ENCODE peak calls at places on chromosomes 6 and 20, in five cellular contexts. One of them, this sample, is unnamed.

GRCh38 chr6:40504274-40504673 is 82.9 kb downstream of the LRFN2 start:
- DNase-seq in MM.1S: no peak
- DNase-seq in tibial artery: no peak
- DNase-seq in pancreas: no peak
- DNase-seq in H9: no peak
- DNase-seq in this sample: no peak

GRCh38 chr6:141561154-141561553 is 571.6 kb upstream of the GJE1 start:
- DNase-seq in MM.1S: no peak
- DNase-seq in tibial artery: no peak
- DNase-seq in pancreas: no peak
- DNase-seq in H9: no peak
- DNase-seq in this sample: no peak

GRCh38 chr6:55304747-55305146 is 22.5 kb upstream of the GFRAL start:
- DNase-seq in MM.1S: no peak
- DNase-seq in tibial artery: no peak
- DNase-seq in pancreas: no peak
- DNase-seq in H9: no peak
- DNase-seq in this sample: no peak

GRCh38 chr6:33692760-33693158 is 18.7 kb downstream of the UQCC2 start:
- DNase-seq in MM.1S: no peak
- DNase-seq in tibial artery: no peak
- DNase-seq in pancreas: no peak
- DNase-seq in H9: no peak
- DNase-seq in this sample: no peak

GRCh38 chr20:49485563-49485962 is 3.1 kb upstream of the KCNB1 start:
- DNase-seq in MM.1S: no peak
- DNase-seq in tibial artery: no peak
- DNase-seq in pancreas: no peak
- DNase-seq in H9: no peak
- DNase-seq in this sample: no peak

GRCh38 chr20:51386586-51386985 is 155.9 kb downstream of the NFATC2 start:
- DNase-seq in MM.1S: no peak
- DNase-seq in tibial artery: peak; percentile 4
- DNase-seq in pancreas: no peak
- DNase-seq in H9: no peak
- DNase-seq in this sample: no peak

GRCh38 chr6:150172929-150173328 is 30.1 kb downstream of the PPP1R14C start:
- DNase-seq in MM.1S: no peak
- DNase-seq in tibial artery: no peak
- DNase-seq in pancreas: no peak
- DNase-seq in H9: no peak
- DNase-seq in this sample: no peak

GRCh38 chr6:51467231-51467952 is 620.0 kb downstream of the PKHD1 start:
- DNase-seq in MM.1S: no peak
- DNase-seq in tibial artery: no peak
- DNase-seq in pancreas: no peak
- DNase-seq in H9: no peak
- DNase-seq in this sample: no peak

GRCh38 chr20:43448748-43449535 is 8.8 kb upstream of the SRSF6 start:
- DNase-seq in MM.1S: peak; percentile 40
- DNase-seq in tibial artery: no peak
- DNase-seq in pancreas: peak; percentile 13
- DNase-seq in H9: peak; percentile 66
- DNase-seq in this sample: no peak

GRCh38 chr6:10410214-10410873 is 4.5 kb downstream of the TFAP2A start:
- DNase-seq in MM.1S: no peak
- DNase-seq in tibial artery: no peak
- DNase-seq in pancreas: no peak
- DNase-seq in H9: no peak
- DNase-seq in this sample: no peak
- H3K27me3 ChIP-seq in MM.1S: no peaks in the 10 kb centered on the region
- H3K27me3 ChIP-seq in tibial artery: peaks cover 82% of the 10 kb centered on the region
- H3K27me3 ChIP-seq in pancreas: peaks cover 72% of the 10 kb centered on the region
- H3K27me3 ChIP-seq in H9: peaks cover 77% of the 10 kb centered on the region
- H3K27me3 ChIP-seq in this sample: peaks cover 50% of the 10 kb centered on the region

GRCh38 chr6:4364172-4364571 is 228.8 kb upstream of the ECI2 start:
- DNase-seq in MM.1S: no peak
- DNase-seq in tibial artery: no peak
- DNase-seq in pancreas: no peak
- DNase-seq in H9: no peak
- DNase-seq in this sample: no peak
- H3K4me1 ChIP-seq in MM.1S: no peaks in the 10 kb centered on the region
- H3K4me1 ChIP-seq in tibial artery: peaks cover 1% of the 10 kb centered on the region
- H3K4me1 ChIP-seq in pancreas: peaks cover 4% of the 10 kb centered on the region
- H3K4me1 ChIP-seq in H9: peaks cover 5% of the 10 kb centered on the region
- H3K4me1 ChIP-seq in this sample: peaks cover 16% of the 10 kb centered on the region

DNA sequence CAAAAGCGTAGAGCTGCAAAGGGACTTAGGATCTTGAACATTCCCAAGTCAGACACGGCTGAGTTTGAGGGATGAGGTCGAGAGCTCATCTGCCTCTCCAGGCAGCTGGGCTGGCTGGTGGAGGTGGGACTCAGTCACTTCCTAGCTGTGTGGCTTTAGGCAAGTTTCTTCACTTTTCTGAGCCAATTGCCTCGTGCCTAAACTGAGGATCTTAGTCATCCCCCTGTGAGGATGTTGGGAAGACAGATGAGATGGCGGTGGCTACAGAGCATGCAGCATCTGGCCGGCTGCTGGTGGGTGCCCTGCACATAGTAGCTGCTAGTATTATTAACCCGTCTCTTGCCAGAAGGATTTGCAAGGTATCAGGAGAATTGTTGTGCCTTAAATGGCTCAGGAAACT is 27.5 kb downstream of the TFAP2C start:
- DNase-seq in MM.1S: no peak
- DNase-seq in tibial artery: no peak
- DNase-seq in pancreas: no peak
- DNase-seq in H9: no peak
- DNase-seq in this sample: no peak
- H3K27me3 ChIP-seq in MM.1S: no peaks in the 10 kb centered on the region
- H3K27me3 ChIP-seq in tibial artery: peaks cover 3% of the 10 kb centered on the region
- H3K27me3 ChIP-seq in pancreas: no peaks in the 10 kb centered on the region
- H3K27me3 ChIP-seq in H9: no peaks in the 10 kb centered on the region
- H3K27me3 ChIP-seq in this sample: no peaks in the 10 kb centered on the region

GRCh38 chr6:7156666-7157278 is 49.0 kb downstream of the RREB1 start:
- DNase-seq in MM.1S: no peak
- DNase-seq in tibial artery: no peak
- DNase-seq in pancreas: no peak
- DNase-seq in H9: no peak
- DNase-seq in this sample: no peak

GRCh38 chr6:7161253-7161623 is 53.5 kb downstream of the RREB1 start:
- DNase-seq in MM.1S: no peak
- DNase-seq in tibial artery: no peak
- DNase-seq in pancreas: no peak
- DNase-seq in H9: no peak
- DNase-seq in this sample: no peak

GRCh38 chr6:7157752-7158616 is 50.2 kb downstream of the RREB1 start:
- DNase-seq in MM.1S: no peak
- DNase-seq in tibial artery: no peak
- DNase-seq in pancreas: no peak
- DNase-seq in H9: no peak
- DNase-seq in this sample: no peak

GRCh38 chr6:7161845-7162244 is 54.1 kb downstream of the RREB1 start:
- DNase-seq in MM.1S: no peak
- DNase-seq in tibial artery: no peak
- DNase-seq in pancreas: no peak
- DNase-seq in H9: no peak
- DNase-seq in this sample: no peak

DNA sequence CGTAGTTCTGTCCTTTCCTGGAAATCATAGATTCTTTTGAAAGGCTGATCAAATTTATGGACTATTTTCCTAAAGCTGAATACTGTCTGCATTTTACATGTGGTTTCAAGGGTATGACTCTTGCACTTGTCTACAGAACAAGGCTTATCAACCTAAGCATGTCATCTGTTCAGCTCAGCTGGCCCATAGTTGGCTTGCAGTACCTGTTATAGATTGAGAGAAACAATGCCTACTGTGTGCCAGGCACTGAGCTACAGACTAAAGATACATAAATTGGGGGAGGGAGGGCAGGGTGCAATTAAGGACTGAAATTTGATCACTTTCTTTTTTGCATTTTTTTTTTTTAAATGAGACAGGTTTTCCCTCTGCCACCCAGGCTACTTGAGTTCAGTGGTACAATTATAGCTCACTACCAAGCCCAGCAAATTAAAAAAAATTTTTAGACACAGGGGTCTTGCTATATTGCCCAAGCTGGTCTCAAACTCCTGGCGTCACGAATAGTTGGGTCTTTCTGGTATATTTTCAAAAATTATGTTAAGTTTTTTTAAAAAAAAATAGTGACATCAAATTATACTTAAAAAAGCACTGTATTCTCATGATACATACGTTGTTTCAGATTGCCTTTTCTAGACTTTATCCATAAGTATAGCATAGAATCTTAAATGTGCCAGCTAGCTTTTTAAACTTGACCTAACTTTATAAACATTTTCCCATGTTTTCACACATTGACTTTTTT is 52.2 kb downstream of the RREB1 start:
- DNase-seq in MM.1S: no peak
- DNase-seq in tibial artery: no peak
- DNase-seq in pancreas: no peak
- DNase-seq in H9: no peak
- DNase-seq in this sample: no peak
- H3K4me1 ChIP-seq in MM.1S: peaks cover 51% of the 10 kb centered on the region
- H3K4me1 ChIP-seq in tibial artery: peaks cover 9% of the 10 kb centered on the region
- H3K4me1 ChIP-seq in pancreas: peaks cover 50% of the 10 kb centered on the region
- H3K4me1 ChIP-seq in H9: peaks cover 3% of the 10 kb centered on the region
- H3K4me1 ChIP-seq in this sample: no peaks in the 10 kb centered on the region

GRCh38 chr6:167827588-167828324 is 1.0 kb downstream of the AFDN start:
- DNase-seq in MM.1S: peak; percentile 48
- DNase-seq in tibial artery: peak; percentile 72
- DNase-seq in pancreas: peak; percentile 52
- DNase-seq in H9: peak; percentile 55
- DNase-seq in this sample: no peak

GRCh38 chr6:167827062-167827587 is 414 bp downstream of the AFDN start:
- DNase-seq in MM.1S: no peak
- DNase-seq in tibial artery: no peak
- DNase-seq in pancreas: peak; percentile 32
- DNase-seq in H9: peak; percentile 56
- DNase-seq in this sample: no peak

GRCh38 chr6:167829513-167829912 is 2.8 kb downstream of the AFDN start:
- DNase-seq in MM.1S: no peak
- DNase-seq in tibial artery: no peak
- DNase-seq in pancreas: no peak
- DNase-seq in H9: no peak
- DNase-seq in this sample: no peak

GRCh38 chr6:167826230-167827061 is at the start of gene AFDN:
- DNase-seq in MM.1S: peak; percentile 37
- DNase-seq in tibial artery: peak; percentile 83
- DNase-seq in pancreas: peak; percentile 75
- DNase-seq in H9: peak; percentile 64
- DNase-seq in this sample: peak; percentile 68

DNA sequence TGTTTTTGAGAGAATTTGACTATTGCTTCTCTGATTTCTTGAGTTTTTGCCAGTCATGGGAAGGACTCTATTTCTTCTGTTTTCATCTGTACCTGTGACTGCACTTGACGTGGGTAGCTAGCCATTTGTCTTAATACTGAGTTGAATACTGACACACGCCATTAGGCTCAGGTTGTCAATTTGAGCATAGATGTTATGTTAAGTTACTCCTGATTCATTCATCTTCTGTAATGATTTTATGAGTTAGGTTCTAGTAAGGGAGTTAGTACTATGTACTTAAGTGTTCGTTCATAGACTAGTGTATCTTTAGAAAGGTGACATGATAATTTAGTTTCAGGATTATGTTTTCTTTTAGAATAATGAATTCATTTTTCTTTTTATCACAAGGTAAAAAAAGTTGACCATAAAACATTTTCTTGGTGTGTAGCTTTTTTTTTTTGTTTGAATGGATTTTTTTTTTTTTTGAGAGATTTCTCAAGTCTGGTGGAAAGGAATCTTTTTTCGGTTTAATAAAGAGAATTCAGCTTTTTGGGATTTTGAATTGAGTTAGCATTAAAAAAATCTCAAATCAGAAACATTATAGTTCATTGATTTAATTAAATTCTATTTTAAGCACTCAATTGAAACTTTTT is 1.7 kb downstream of the AFDN start:
- DNase-seq in MM.1S: no peak
- DNase-seq in tibial artery: no peak
- DNase-seq in pancreas: no peak
- DNase-seq in H9: no peak
- DNase-seq in this sample: no peak
- H3K27me3 ChIP-seq in MM.1S: no peaks in the 10 kb centered on the region
- H3K27me3 ChIP-seq in tibial artery: no peaks in the 10 kb centered on the region
- H3K27me3 ChIP-seq in pancreas: no peaks in the 10 kb centered on the region
- H3K27me3 ChIP-seq in H9: no peaks in the 10 kb centered on the region
- H3K27me3 ChIP-seq in this sample: no peaks in the 10 kb centered on the region

This sample was measured in right atrium auricular region.